ENCODE peak calls at places on chromosomes 6 and 20, in four cellular contexts. One of them, this sample, is unnamed.
A peak's percentile ranks its signal among the peaks of the same experiment; 100 is the strongest.

GRCh38 chr20:34824026-34824860 is 1.2 kb downstream of the NCOA6 start:
- DNase-seq in AG08396: peak; percentile 60
- DNase-seq in progenitor cell of endocrine pancreas: peak; percentile 37
- DNase-seq in Right ventricle myocardium inferior: no peak
- DNase-seq in this sample: peak; percentile 84

GRCh38 chr6:30684386-30685156 is 1.9 kb downstream of the PPP1R18 start:
- DNase-seq in progenitor cell of endocrine pancreas: no peak
- DNase-seq in Right ventricle myocardium inferior: peak; percentile 83
- DNase-seq in AG08396: peak; percentile 2
- DNase-seq in this sample: no peak

GRCh38 chr20:62503414-62504178 is 27.8 kb upstream of the GATA5 start:
- DNase-seq in AG08396: no peak
- DNase-seq in Right ventricle myocardium inferior: peak; percentile 37
- DNase-seq in progenitor cell of endocrine pancreas: no peak
- DNase-seq in this sample: no peak

GRCh38 chr6:31912186-31912585 is 10.3 kb upstream of the ZBTB12 start:
- DNase-seq in progenitor cell of endocrine pancreas: no peak
- DNase-seq in Right ventricle myocardium inferior: no peak
- DNase-seq in AG08396: no peak
- DNase-seq in this sample: no peak

GRCh38 chr20:54058420-54059139 is 11.8 kb downstream of the BCAS1 start:
- DNase-seq in Right ventricle myocardium inferior: no peak
- DNase-seq in progenitor cell of endocrine pancreas: no peak
- DNase-seq in AG08396: no peak
- DNase-seq in this sample: no peak

GRCh38 chr20:45850926-45851325 is 6.3 kb downstream of the ACOT8 start:
- DNase-seq in Right ventricle myocardium inferior: no peak
- DNase-seq in AG08396: no peak
- DNase-seq in progenitor cell of endocrine pancreas: no peak
- DNase-seq in this sample: no peak

GRCh38 chr6:39792501-39793450 is 600 bp downstream of the DAAM2 start:
- DNase-seq in progenitor cell of endocrine pancreas: no peak
- DNase-seq in Right ventricle myocardium inferior: no peak
- DNase-seq in AG08396: no peak
- DNase-seq in this sample: no peak

GRCh38 chr20:22430154-22430745 is 154.1 kb downstream of the FOXA2 start:
- DNase-seq in Right ventricle myocardium inferior: no peak
- DNase-seq in AG08396: no peak
- DNase-seq in progenitor cell of endocrine pancreas: no peak
- DNase-seq in this sample: no peak

GRCh38 chr6:150756170-150756569 is 109.3 kb upstream of the MTHFD1L start:
- DNase-seq in progenitor cell of endocrine pancreas: no peak
- DNase-seq in Right ventricle myocardium inferior: no peak
- DNase-seq in AG08396: no peak
- DNase-seq in this sample: no peak

GRCh38 chr6:147205690-147206600 is 1.7 kb downstream of the STXBP5 start:
- DNase-seq in AG08396: peak; percentile 16
- DNase-seq in progenitor cell of endocrine pancreas: no peak
- DNase-seq in Right ventricle myocardium inferior: no peak
- DNase-seq in this sample: peak; percentile 12

GRCh38 chr6:123193298-123193697 is 197.3 kb downstream of the CLVS2 start:
- DNase-seq in Right ventricle myocardium inferior: no peak
- DNase-seq in progenitor cell of endocrine pancreas: no peak
- DNase-seq in AG08396: no peak
- DNase-seq in this sample: no peak

GRCh38 chr6:143934867-143935266 is 70.6 kb downstream of the ZC2HC1B start:
- DNase-seq in Right ventricle myocardium inferior: no peak
- DNase-seq in AG08396: no peak
- DNase-seq in progenitor cell of endocrine pancreas: no peak
- DNase-seq in this sample: no peak

GRCh38 chr6:37675100-37675499 is 22.6 kb downstream of the MDGA1 start:
- DNase-seq in Right ventricle myocardium inferior: no peak
- DNase-seq in AG08396: no peak
- DNase-seq in progenitor cell of endocrine pancreas: no peak
- DNase-seq in this sample: no peak

GRCh38 chr6:42316390-42316970 is 98.8 kb upstream of the MRPS10 start:
- DNase-seq in progenitor cell of endocrine pancreas: no peak
- DNase-seq in Right ventricle myocardium inferior: no peak
- DNase-seq in AG08396: peak; percentile 26
- DNase-seq in this sample: no peak

GRCh38 chr20:45981261-45981660 is 9.3 kb upstream of the ZNF335 start:
- DNase-seq in Right ventricle myocardium inferior: no peak
- DNase-seq in progenitor cell of endocrine pancreas: no peak
- DNase-seq in AG08396: no peak
- DNase-seq in this sample: no peak

GRCh38 chr20:36273414-36274247 is 32.5 kb upstream of the DLGAP4 start:
- DNase-seq in progenitor cell of endocrine pancreas: no peak
- DNase-seq in AG08396: peak; percentile 29
- DNase-seq in Right ventricle myocardium inferior: no peak
- DNase-seq in this sample: peak; percentile 29

GRCh38 chr6:149983145-149983544 is 19.4 kb downstream of the ULBP1 start:
- DNase-seq in progenitor cell of endocrine pancreas: no peak
- DNase-seq in Right ventricle myocardium inferior: no peak
- DNase-seq in AG08396: no peak
- DNase-seq in this sample: no peak

GRCh38 chr6:453152-453551 is 61.6 kb downstream of the IRF4 start:
- DNase-seq in Right ventricle myocardium inferior: no peak
- DNase-seq in AG08396: peak; percentile 55
- DNase-seq in progenitor cell of endocrine pancreas: no peak
- DNase-seq in this sample: no peak

GRCh38 chr6:19329078-19329477 is 508.1 kb upstream of the ID4 start:
- DNase-seq in progenitor cell of endocrine pancreas: no peak
- DNase-seq in Right ventricle myocardium inferior: no peak
- DNase-seq in AG08396: no peak
- DNase-seq in this sample: no peak

GRCh38 chr6:9161731-9162130 is 726.4 kb upstream of the SLC35B3 start:
- DNase-seq in AG08396: no peak
- DNase-seq in Right ventricle myocardium inferior: no peak
- DNase-seq in progenitor cell of endocrine pancreas: no peak
- DNase-seq in this sample: no peak

GRCh38 chr6:52547647-52548352 is 29.1 kb downstream of the TRAM2 start:
- DNase-seq in progenitor cell of endocrine pancreas: no peak
- DNase-seq in Right ventricle myocardium inferior: no peak
- DNase-seq in AG08396: no peak
- DNase-seq in this sample: peak; percentile 25

GRCh38 chr20:58064411-58065010 is 163.9 kb downstream of the ANKRD60 start:
- DNase-seq in AG08396: no peak
- DNase-seq in progenitor cell of endocrine pancreas: no peak
- DNase-seq in Right ventricle myocardium inferior: no peak
- DNase-seq in this sample: no peak

GRCh38 chr6:37516076-37516919 is 16.6 kb upstream of the CCDC167 start:
- DNase-seq in Right ventricle myocardium inferior: no peak
- DNase-seq in AG08396: no peak
- DNase-seq in progenitor cell of endocrine pancreas: no peak
- DNase-seq in this sample: no peak

GRCh38 chr6:156807795-156808194 is 30.6 kb downstream of the ARID1B start:
- DNase-seq in AG08396: no peak
- DNase-seq in Right ventricle myocardium inferior: no peak
- DNase-seq in progenitor cell of endocrine pancreas: no peak
- DNase-seq in this sample: no peak

GRCh38 chr6:128605961-128606360 is 85.6 kb upstream of the PTPRK start:
- DNase-seq in AG08396: no peak
- DNase-seq in Right ventricle myocardium inferior: no peak
- DNase-seq in progenitor cell of endocrine pancreas: no peak
- DNase-seq in this sample: no peak

This sample was measured in HTR-8/SVneo.